ENCODE peak calls at places on chromosomes 11 and 22, in five cellular contexts. T, N, L, O and X are unnamed samples.
A peak's percentile ranks its signal among the peaks of the same experiment; 100 is the strongest.

GRCh38 chr11:66237867-66238266 is 30.6 kb upstream of the RAB1B start:
- DNase-seq in T (no peak), N (no peak), L (no peak), O (no peak), X (no peak)

GRCh38 chr22:23243006-23243573 is 62.8 kb downstream of the BCR start:
- DNase-seq in O (no peak), N (peak; percentile 73), T (no peak), L (no peak), X (no peak)

GRCh38 chr11:67437082-67437821 is at the start of gene PTPRCAP:
- DNase-seq in N (no peak), O (no peak), L (no peak), T (no peak), X (no peak)

GRCh38 chr11:7512525-7513209 is 1.1 kb upstream of the PPFIBP2 start:
- DNase-seq in O (peak; percentile 73), N (no peak), T (peak; percentile 23), L (peak; percentile 91), X (peak; percentile 76)

GRCh38 chr11:100681064-100681502 is 6.0 kb upstream of the ARHGAP42 start:
- DNase-seq in N (no peak), L (peak; percentile 66), O (peak; percentile 52), T (peak; percentile 8), X (no peak)

GRCh38 chr11:132125855-132126841 is 755.7 kb downstream of the NTM start:
- DNase-seq in L (peak; percentile 22), O (peak; percentile 39), N (peak; percentile 58), T (peak; percentile 56), X (peak; percentile 51)

GRCh38 chr11:94774345-94774744 is 6.2 kb downstream of the AMOTL1 start:
- DNase-seq in O (no peak), L (no peak), T (no peak), N (no peak), X (no peak)

GRCh38 chr22:46242023-46242422 is 8.1 kb downstream of the CDPF1 start:
- DNase-seq in O (no peak), N (no peak), L (no peak), T (no peak), X (no peak)

GRCh38 chr22:39512026-39512425 is 8.3 kb upstream of the ATF4 start:
- DNase-seq in N (no peak), T (no peak), L (no peak), O (no peak), X (no peak)

GRCh38 chr11:128628686-128629085 is 41.3 kb upstream of the ETS1 start:
- DNase-seq in T (no peak), O (no peak), N (no peak), L (no peak), X (no peak)

GRCh38 chr11:35223429-35223828 is 84.5 kb downstream of the CD44 start:
- DNase-seq in L (no peak), T (peak; percentile 46), N (no peak), O (peak; percentile 89), X (peak; percentile 47)

GRCh38 chr11:1303973-1304372 is 5.5 kb downstream of the TOLLIP start:
- DNase-seq in T (no peak), O (no peak), L (no peak), N (peak; percentile 33), X (peak; percentile 37)

GRCh38 chr11:1942541-1943260 is 4.4 kb upstream of the MRPL23 start:
- DNase-seq in T (no peak), L (no peak), O (no peak), N (no peak), X (no peak)

GRCh38 chr11:68584097-68584496 is 100.2 kb upstream of the GAL start:
- DNase-seq in N (peak; percentile 94), O (peak; percentile 13), L (peak; percentile 59), T (peak; percentile 25), X (peak; percentile 4)

GRCh38 chr11:12108875-12109453 is 1.4 kb upstream of the MICAL2 start:
- DNase-seq in T (no peak), N (no peak), O (no peak), L (no peak), X (no peak)

GRCh38 chr22:22144858-22145257 is 99.7 kb upstream of the VPREB1 start:
- DNase-seq in L (no peak), O (no peak), T (no peak), N (no peak), X (peak; percentile 25)

GRCh38 chr11:9120659-9121350 is 29.4 kb upstream of the SCUBE2 start:
- DNase-seq in T (no peak), O (no peak), L (no peak), N (peak; percentile 78), X (no peak)

GRCh38 chr11:111422494-111423249 is 43.6 kb upstream of the POU2AF1 start:
- DNase-seq in L (peak; percentile 37), T (peak; percentile 6), O (no peak), N (peak; percentile 87), X (peak; percentile 44)

GRCh38 chr22:28817919-28818859 is 17.8 kb upstream of the XBP1 start:
- DNase-seq in N (no peak), L (no peak), O (no peak), T (no peak), X (no peak)

DNA sequence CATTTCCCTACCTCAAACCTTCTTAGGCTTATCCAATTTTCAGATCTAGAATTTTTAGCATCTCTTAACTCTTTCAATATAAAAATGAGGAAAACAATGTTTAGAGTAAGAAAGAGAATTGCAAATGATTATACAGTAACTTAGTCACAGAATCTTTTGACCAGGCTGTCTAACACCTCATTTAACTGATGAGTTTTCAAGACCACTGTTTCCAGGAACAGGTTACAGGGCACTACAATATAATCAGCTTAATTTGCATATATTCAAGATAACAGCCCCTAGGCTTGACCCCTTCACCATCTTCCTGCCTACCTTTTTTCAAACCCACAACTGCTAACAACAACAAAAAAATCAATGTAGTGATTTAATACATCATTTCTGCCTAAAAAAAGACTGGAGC is 12.7 kb downstream of the NUMA1 start:
- DNase-seq in L (no peak), T (no peak), N (no peak), O (no peak), X (no peak)
- H3K4me3 ChIP-seq in L (no peak overlapping the region), T (no peak overlapping the region), N (no peak overlapping the region), O (no peak overlapping the region), X (no peak overlapping the region)

GRCh38 chr22:41917906-41918791 is 3.3 kb upstream of the SHISA8 start:
- DNase-seq in L (peak; percentile 62), O (peak; percentile 25), T (peak; percentile 72), N (no peak), X (peak; percentile 58)

GRCh38 chr22:41920271-41920976 is 5.5 kb upstream of the SHISA8 start:
- DNase-seq in O (no peak), N (no peak), L (no peak), T (no peak), X (no peak)

GRCh38 chr22:41916745-41917358 is 2.0 kb upstream of the SHISA8 start:
- DNase-seq in N (no peak), T (no peak), O (no peak), L (no peak), X (no peak)

GRCh38 chr22:41917375-41917905 is 2.6 kb upstream of the SHISA8 start:
- DNase-seq in O (no peak), N (no peak), T (no peak), L (no peak), X (no peak)

DNA sequence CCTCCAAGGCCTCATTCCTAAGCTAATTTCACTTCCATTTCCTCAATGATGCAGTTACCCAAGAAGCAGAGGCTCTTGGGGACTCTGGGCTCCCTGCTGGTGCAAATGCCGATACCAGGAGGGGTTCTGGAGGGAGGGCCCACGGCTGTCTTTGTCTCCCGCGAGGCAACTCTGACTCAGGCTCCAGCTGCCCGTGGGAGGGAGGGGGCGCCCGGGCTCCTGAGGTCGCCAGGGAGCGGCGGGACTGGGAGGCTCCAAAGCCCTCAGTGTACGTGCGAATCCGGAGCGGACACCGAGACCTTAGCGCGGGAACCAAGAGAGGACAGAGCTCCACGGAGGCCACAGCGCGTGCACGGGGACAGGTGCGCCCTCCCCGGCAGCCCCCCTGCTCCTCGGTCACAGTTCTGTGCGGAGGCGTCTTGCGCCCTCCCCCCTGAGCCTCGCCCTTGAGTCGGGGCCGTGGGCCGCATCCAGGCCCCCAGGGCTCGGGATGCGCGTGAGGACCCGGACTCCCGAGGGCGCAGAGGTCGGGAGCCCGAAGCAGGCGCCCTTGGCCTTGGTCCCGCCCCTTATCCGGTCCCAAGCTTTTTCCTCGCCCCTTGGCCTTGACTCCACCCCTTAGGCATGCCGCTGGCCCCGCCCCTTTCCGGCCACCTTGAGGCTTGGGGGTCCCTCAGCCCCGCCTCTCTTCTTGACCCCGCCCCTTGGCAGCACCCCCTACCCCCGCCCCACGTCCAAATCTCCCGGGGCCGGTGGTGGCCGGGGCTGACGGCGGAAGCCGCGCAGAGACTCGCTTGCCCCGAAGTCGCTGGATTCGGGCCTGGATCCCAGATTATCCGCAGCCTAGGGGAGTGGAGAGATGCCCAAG is 4.7 kb upstream of the SHISA8 start:
- DNase-seq in L (peak; percentile 64), O (peak; percentile 42), N (peak; percentile 98), T (no peak), X (no peak)
- H3K4me3 ChIP-seq in L (peak overlapping the region; percentile 68), O (peak overlapping the region; percentile 53), N (peak overlapping the region; percentile 67), T (peak overlapping the region; percentile 40), X (peak overlapping the region; percentile 46)

GRCh38 chr11:117717485-117718314 is 79.3 kb downstream of the DSCAML1 start:
- DNase-seq in N (peak; percentile 66), O (no peak), L (no peak), T (no peak), X (no peak)
- H3K4me3 ChIP-seq in N (peak overlapping the region; percentile 36), O (no peak overlapping the region), L (no peak overlapping the region), T (no peak overlapping the region), X (no peak overlapping the region)

GRCh38 chr11:57416436-57416835 is 10.5 kb downstream of the SLC43A3 start:
- DNase-seq in O (no peak), L (no peak), T (no peak), N (no peak), X (no peak)
- H3K4me3 ChIP-seq in O (no peak overlapping the region), L (no peak overlapping the region), T (no peak overlapping the region), N (no peak overlapping the region), X (no peak overlapping the region)

GRCh38 chr22:49051491-49052022 is 776.1 kb downstream of the BRD1 start:
- DNase-seq in T (no peak), O (no peak), L (no peak), N (no peak), X (no peak)
- H3K4me3 ChIP-seq in T (no peak overlapping the region), O (peak overlapping the region; percentile 41), L (peak overlapping the region; percentile 54), N (no peak overlapping the region), X (no peak overlapping the region)